ENCODE peak calls at places on chromosomes 11 and 22, in six cellular contexts. X is naive thymus-derived CD8-positive, alpha-beta T cell; I is nucleus accumbens; H is stimulated activated effector memory CD8-positive, alpha-beta T cell treated with anti-CD3 and anti-CD28 coated beads, Interleukin-12 subunit alpha, Interleukin-12 subunit beta, amount 100 ng/mL, for 72 hours; N is WTC11; K is fibroblast of pulmonary artery. J is an unnamed sample.

GRCh38 chr11:60703374-60703773 is 4.0 kb downstream of the MS4A8 start:
- DNase-seq in K (no peak), X (no peak), N (no peak), I (no peak), H (no peak), J (no peak)

GRCh38 chr22:27554841-27555456 is 246.6 kb downstream of the MN1 start:
- DNase-seq in K (no peak), I (no peak), N (no peak), X (no peak), H (no peak), J (no peak)

GRCh38 chr11:128593281-128593680 is 5.9 kb upstream of the ETS1 start:
- DNase-seq in N (peak), K (no peak), I (no peak), X (no peak), H (no peak), J (no peak)

GRCh38 chr11:112118176-112118575 is 31.5 kb downstream of the SDHD start:
- DNase-seq in X (no peak), H (no peak), K (no peak), N (no peak), I (no peak), J (no peak)

GRCh38 chr22:44422742-44423370 is 75.2 kb downstream of the RTL6 start:
- DNase-seq in X (no peak), N (no peak), H (no peak), I (no peak), K (no peak), J (no peak)

GRCh38 chr22:30291334-30291892 is 2.1 kb upstream of the CASTOR1 start:
- DNase-seq in I (no peak), X (no peak), N (no peak), K (no peak), H (no peak), J (no peak)

GRCh38 chr11:44870142-44870541 is 80.5 kb downstream of the TP53I11 start:
- DNase-seq in X (no peak), I (no peak), N (no peak), H (no peak), K (no peak), J (no peak)

GRCh38 chr11:34656062-34656720 is 35.3 kb downstream of the EHF start:
- DNase-seq in X (no peak), I (peak), N (no peak), H (no peak), K (no peak), J (no peak)

GRCh38 chr22:50304528-50305392 is 2.7 kb downstream of the PLXNB2 start:
- DNase-seq in X (no peak), H (no peak), I (peak), K (peak), N (no peak), J (no peak)

GRCh38 chr11:24516658-24517057 is 19.8 kb downstream of the LUZP2 start:
- DNase-seq in H (no peak), X (no peak), N (no peak), I (no peak), K (no peak), J (no peak)

GRCh38 chr22:46737105-46737975 is 712 bp downstream of the CERK start:
- DNase-seq in I (peak), X (peak), H (peak), N (peak), K (peak), J (peak)

GRCh38 chr11:88175004-88175706 is at the start of gene RAB38:
- DNase-seq in I (no peak), H (no peak), X (peak), N (peak), K (peak), J (no peak)

GRCh38 chr11:23138761-23139160 is 278.5 kb upstream of the CCDC179 start:
- DNase-seq in N (no peak), K (no peak), I (no peak), X (no peak), H (no peak), J (no peak)

GRCh38 chr11:45414082-45414481 is 127.9 kb upstream of the SYT13 start:
- DNase-seq in I (no peak), N (no peak), H (no peak), X (no peak), K (no peak), J (no peak)

GRCh38 chr11:4697583-4697982 is at the start of gene OR51E2:
- DNase-seq in H (no peak), I (no peak), N (no peak), K (peak), X (no peak), J (no peak)

GRCh38 chr22:26330971-26331625 is 98.0 kb upstream of the ASPHD2 start:
- DNase-seq in H (peak), X (peak), I (peak), N (peak), K (peak), J (peak)

GRCh38 chr11:8087185-8087584 is 6.2 kb downstream of the TUB start:
- DNase-seq in H (no peak), X (no peak), N (peak), K (no peak), I (no peak), J (no peak)

GRCh38 chr11:34437224-34437879 is 1.4 kb upstream of the CAT start:
- DNase-seq in I (no peak), K (no peak), H (no peak), X (no peak), N (no peak), J (no peak)

GRCh38 chr22:25357606-25358420 is 138.4 kb downstream of the CRYBB2 start:
- DNase-seq in I (no peak), N (no peak), K (no peak), H (no peak), X (no peak), J (no peak)

GRCh38 chr11:113305440-113306336 is 8.7 kb upstream of the TTC12 start:
- DNase-seq in X (peak), K (peak), N (peak), I (peak), H (peak), J (peak)

GRCh38 chr11:17552392-17553248 is 5.6 kb downstream of the OTOG start:
- DNase-seq in H (no peak), I (no peak), X (no peak), K (no peak), N (no peak), J (no peak)

GRCh38 chr11:93085097-93085496 is 112.7 kb downstream of the SLC36A4 start:
- DNase-seq in K (no peak), X (no peak), N (no peak), H (no peak), I (no peak), J (no peak)

GRCh38 chr11:2824851-2825250 is 60.7 kb downstream of the CDKN1C start:
- DNase-seq in H (no peak), N (no peak), I (no peak), K (no peak), X (no peak), J (no peak)

GRCh38 chr22:22013559-22014284 is 31.1 kb upstream of the TOP3B start:
- DNase-seq in K (no peak), N (no peak), X (no peak), H (no peak), I (no peak), J (no peak)

GRCh38 chr11:118620529-118621070 is 13.2 kb downstream of the PHLDB1 start:
- DNase-seq in K (peak), I (no peak), N (no peak), X (no peak), H (no peak), J (no peak)

GRCh38 chr11:118334746-118335145 is 7.8 kb downstream of the CD3D start:
- DNase-seq in I (no peak), K (no peak), X (peak), H (no peak), N (no peak), J (no peak)

GRCh38 chr11:62806611-62807121 is 1.4 kb upstream of the NXF1 start:
- DNase-seq in H (no peak), K (peak), N (no peak), I (no peak), X (no peak), J (no peak)

GRCh38 chr22:44622685-44623084 is 79.3 kb upstream of the PRR5 start:
- DNase-seq in N (no peak), X (no peak), K (no peak), I (no peak), H (no peak), J (no peak)

GRCh38 chr11:113613619-113614018 is 92.5 kb downstream of the TMPRSS5 start:
- DNase-seq in I (no peak), N (no peak), X (no peak), H (no peak), K (no peak), J (no peak)

GRCh38 chr11:62794201-62794775 is 2.5 kb upstream of the TMEM223 start:
- DNase-seq in H (no peak), N (no peak), K (no peak), I (no peak), X (no peak), J (no peak)

J was measured in effector CD4-positive, alpha-beta T cell.